ENCODE peak calls at places on chromosomes 1 and 21, in four cellular contexts. D is effector memory CD4-positive, alpha-beta T cell; C is CD8-positive, alpha-beta memory T cell; V is brain microvascular endothelial cell. U is an unnamed sample. For H3K27me3, the result is how much of the 10 kb centered on the place peaks cover.

GRCh38 chr1:156821801-156822200 is 5.2 kb upstream of the SH2D2A start:
- DNase-seq in D (no peak), C (peak), V (peak), U (no peak)

GRCh38 chr1:40030528-40031135 is 9.9 kb upstream of the CAP1 start:
- DNase-seq in D (no peak), C (no peak), V (peak), U (no peak)

GRCh38 chr1:168629466-168629865 is 53.1 kb downstream of the XCL1 start:
- DNase-seq in D (no peak), C (no peak), V (no peak), U (no peak)

GRCh38 chr21:42097860-42098259 is 26.7 kb downstream of the UMODL1 start:
- DNase-seq in D (no peak), C (no peak), V (peak), U (no peak)

GRCh38 chr1:92784051-92784638 is 763 bp downstream of the EVI5 start:
- DNase-seq in D (peak), C (peak), V (peak), U (peak)

GRCh38 chr1:83520797-83521196 is 478.1 kb downstream of the TTLL7 start:
- DNase-seq in D (no peak), C (no peak), V (no peak), U (no peak)

GRCh38 chr1:108043712-108044111 is 78.7 kb upstream of the VAV3 start:
- DNase-seq in D (no peak), C (no peak), V (no peak), U (no peak)

GRCh38 chr21:26820473-26820872 is 24.7 kb downstream of the ADAMTS1 start:
- DNase-seq in D (no peak), C (no peak), V (no peak), U (no peak)

GRCh38 chr1:98921817-98922216 is 82.8 kb downstream of the PLPPR5 start:
- DNase-seq in D (no peak), C (no peak), V (no peak), U (no peak)

GRCh38 chr1:72845342-72845741 is 563.0 kb upstream of the NEGR1 start:
- DNase-seq in D (no peak), C (no peak), V (peak), U (no peak)

GRCh38 chr21:44800103-44800502 is 1.5 kb downstream of the UBE2G2 start:
- DNase-seq in D (no peak), C (no peak), V (no peak), U (no peak)

GRCh38 chr21:42113926-42114409 is 42.9 kb downstream of the UMODL1 start:
- DNase-seq in D (no peak), C (no peak), V (no peak), U (no peak)

GRCh38 chr1:7069888-7070287 is 284.6 kb downstream of the CAMTA1 start:
- DNase-seq in D (no peak), C (no peak), V (no peak), U (no peak)

GRCh38 chr21:30138483-30138882 is 28.1 kb downstream of the CLDN17 start:
- DNase-seq in D (no peak), C (no peak), V (no peak), U (no peak)

GRCh38 chr1:117232551-117232950 is 21.8 kb upstream of the VTCN1 start:
- DNase-seq in D (no peak), C (no peak), V (no peak), U (no peak)

GRCh38 chr1:241857131-241857530 is 9.1 kb downstream of the EXO1 start:
- DNase-seq in D (no peak), C (no peak), V (no peak), U (no peak)

GRCh38 chr1:44220001-44220751 is 6.9 kb downstream of the DMAP1 start:
- DNase-seq in D (no peak), C (no peak), V (peak), U (no peak)

GRCh38 chr1:213905315-213905714 is 82.5 kb upstream of the PROX1 start:
- DNase-seq in D (no peak), C (no peak), V (no peak), U (no peak)

GRCh38 chr1:165543651-165544452 is at the start of gene LRRC52:
- DNase-seq in D (no peak), C (no peak), V (no peak), U (no peak)

GRCh38 chr1:20255666-20256065 is 35.0 kb upstream of the VWA5B1 start:
- DNase-seq in D (no peak), C (no peak), V (peak), U (no peak)

GRCh38 chr1:41662061-41662655 is 177.7 kb upstream of the EDN2 start:
- DNase-seq in D (peak), C (peak), V (peak), U (peak)

GRCh38 chr1:184755226-184756065 is 788 bp upstream of the EDEM3 start:
- DNase-seq in D (no peak), C (no peak), V (peak), U (no peak)

GRCh38 chr1:198663996-198664789 is 25.4 kb downstream of the PTPRC start:
- DNase-seq in D (no peak), C (no peak), V (no peak), U (no peak)

GRCh38 chr1:81109038-81109437 is 691.7 kb upstream of the ADGRL2 start:
- DNase-seq in D (no peak), C (no peak), V (no peak), U (no peak)

GRCh38 chr1:40038693-40039092 is 1.8 kb upstream of the CAP1 start:
- DNase-seq in D (no peak), C (no peak), V (no peak), U (no peak)

GRCh38 chr1:33302325-33302724 is 18.6 kb downstream of the A3GALT2 start:
- DNase-seq in D (no peak), C (no peak), V (no peak), U (no peak)

GRCh38 chr1:204945565-204945977 is 74.9 kb downstream of the NFASC start:
- DNase-seq in D (no peak), C (no peak), V (no peak), U (no peak)

GRCh38 chr1:55064861-55065263 is 25.5 kb downstream of the PCSK9 start:
- DNase-seq in D (no peak), C (no peak), V (no peak), U (no peak)

GRCh38 chr1:185284106-185284505 is 32.9 kb downstream of the IVNS1ABP start:
- DNase-seq in D (no peak), C (no peak), V (no peak), U (no peak)

GRCh38 chr1:75725861-75726361 is 1.4 kb downstream of the ACADM start:
- DNase-seq in D (no peak), C (no peak), V (no peak), U (no peak)

GRCh38 chr1:2225029-2225428 is 3.1 kb upstream of the SKI start:
- DNase-seq in D (no peak), C (no peak), V (no peak), U (no peak)

DNA sequence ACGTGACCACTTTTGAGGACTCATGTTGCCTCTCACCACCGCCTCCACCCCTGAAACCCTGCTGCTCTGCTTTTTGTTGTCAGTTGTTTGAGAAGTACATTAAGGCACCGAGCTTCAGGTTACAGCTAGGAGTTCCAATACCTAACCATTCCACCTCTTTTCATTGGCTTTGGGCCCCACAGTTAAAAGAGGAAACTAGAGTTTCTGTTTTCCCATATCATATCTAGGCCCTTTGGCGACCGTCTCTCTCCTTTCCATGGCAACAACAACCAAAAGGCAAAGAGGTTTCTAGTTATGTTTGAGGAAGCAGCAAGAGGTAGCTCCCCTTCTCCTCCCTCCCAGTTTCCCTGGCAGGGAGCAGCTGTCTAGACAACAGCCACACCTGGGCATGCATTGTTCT is 5.9 kb downstream of the ANKRD35 start:
- DNase-seq in D (no peak), C (no peak), V (no peak), U (no peak)
- H3K27me3 ChIP-seq in D (under half), C (under half), V (under half), U (under half)

GRCh38 chr1:226615876-226616275 is 67.3 kb downstream of the STUM start:
- DNase-seq in D (no peak), C (no peak), V (no peak), U (no peak)

GRCh38 chr1:226618380-226618779 is 69.8 kb downstream of the STUM start:
- DNase-seq in D (no peak), C (no peak), V (no peak), U (no peak)

GRCh38 chr1:226619031-226619430 is 70.5 kb downstream of the STUM start:
- DNase-seq in D (no peak), C (no peak), V (no peak), U (no peak)

GRCh38 chr1:226617109-226617508 is 68.5 kb downstream of the STUM start:
- DNase-seq in D (no peak), C (no peak), V (no peak), U (no peak)

GRCh38 chr1:226616636-226617035 is 68.1 kb downstream of the STUM start:
- DNase-seq in D (no peak), C (no peak), V (no peak), U (no peak)
- H3K27me3 ChIP-seq in D (under half), C (under half), V (under half), U (under half)

GRCh38 chr1:152112885-152113432 is 2.3 kb downstream of the TCHH start:
- DNase-seq in D (no peak), C (no peak), V (no peak), U (no peak)

GRCh38 chr1:152110365-152110859 is 4.8 kb downstream of the TCHH start:
- DNase-seq in D (no peak), C (no peak), V (peak), U (no peak)

GRCh38 chr1:152111515-152111968 is 3.7 kb downstream of the TCHH start:
- DNase-seq in D (no peak), C (no peak), V (peak), U (no peak)

GRCh38 chr1:152110860-152111514 is 4.3 kb downstream of the TCHH start:
- DNase-seq in D (no peak), C (no peak), V (peak), U (no peak)

DNA sequence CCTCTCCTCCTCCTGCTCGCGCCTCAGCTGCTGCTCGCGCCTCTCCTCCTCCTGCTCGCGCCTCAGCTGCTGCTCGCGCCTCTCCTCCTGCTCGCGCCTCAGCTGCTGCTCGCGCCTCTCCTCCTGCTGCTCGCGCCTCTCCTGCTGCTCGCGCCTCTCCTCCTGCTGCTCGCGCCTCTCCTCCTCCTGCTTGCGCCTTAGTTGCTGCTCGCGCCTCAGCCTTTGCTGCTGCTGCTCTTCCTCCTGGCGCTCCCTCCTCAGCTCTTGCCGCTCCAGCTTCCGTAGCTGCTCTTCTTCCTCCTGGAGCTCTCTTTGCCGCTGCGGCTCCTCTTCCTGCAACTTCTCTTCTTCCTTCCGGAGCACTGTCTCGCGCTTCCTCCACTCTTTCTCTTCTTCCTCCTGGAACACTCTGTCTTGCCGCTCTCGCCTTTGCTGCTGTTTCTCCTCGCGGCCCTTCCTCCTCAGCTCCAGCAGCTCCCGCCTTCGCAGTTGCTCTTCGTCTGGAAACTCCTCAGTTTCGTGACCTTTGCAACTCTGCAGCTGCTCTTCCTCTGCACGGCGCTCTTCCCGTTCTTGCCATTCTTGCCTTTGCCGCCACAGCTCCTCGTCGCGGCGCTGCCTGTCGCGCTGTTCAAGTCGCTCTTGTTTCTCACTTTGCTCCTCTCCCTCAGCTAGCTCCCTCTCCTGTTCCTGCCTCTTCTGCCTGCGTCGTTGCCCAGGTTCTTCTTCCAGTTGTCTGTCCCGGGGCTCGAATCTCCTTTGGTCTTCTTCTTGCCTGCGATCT is 3.0 kb downstream of the TCHH start:
- DNase-seq in D (no peak), C (no peak), V (no peak), U (no peak)
- H3K27me3 ChIP-seq in D (under half), C (half or more), V (half or more), U (under half)

GRCh38 chr1:23402286-23403037 is 22.1 kb downstream of the TCEA3 start:
- DNase-seq in D (no peak), C (peak), V (no peak), U (no peak)

GRCh38 chr1:23401313-23401712 is 23.2 kb downstream of the TCEA3 start:
- DNase-seq in D (no peak), C (peak), V (no peak), U (no peak)

GRCh38 chr1:23403038-23403336 is 21.6 kb downstream of the TCEA3 start:
- DNase-seq in D (no peak), C (no peak), V (peak), U (no peak)

GRCh38 chr1:23403735-23404486 is 20.6 kb downstream of the TCEA3 start:
- DNase-seq in D (peak), C (peak), V (peak), U (peak)

DNA sequence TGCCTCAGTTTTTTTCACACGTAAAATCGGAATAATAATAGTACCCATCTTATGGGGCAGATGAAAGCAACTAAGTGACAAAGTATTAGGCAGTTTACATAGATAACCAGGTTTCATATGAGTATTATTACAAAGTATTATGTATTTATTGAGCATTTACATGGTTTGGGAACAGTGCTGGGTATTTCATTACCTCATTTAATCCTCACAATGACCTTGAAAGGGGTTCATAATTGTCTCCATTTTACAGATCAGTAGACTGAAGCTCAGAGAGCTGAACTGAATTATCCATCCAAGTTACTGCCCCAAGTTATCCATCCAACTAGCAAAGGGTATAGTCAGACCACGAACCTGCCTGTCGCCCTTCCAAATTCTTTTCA is 21.2 kb downstream of the TCEA3 start:
- DNase-seq in D (no peak), C (no peak), V (no peak), U (no peak)
- H3K27me3 ChIP-seq in D (under half), C (under half), V (under half), U (under half)

GRCh38 chr1:110152133-110152785 is 2.0 kb downstream of the SLC6A17 start:
- DNase-seq in D (no peak), C (no peak), V (peak), U (no peak)

GRCh38 chr1:110148961-110149360 is 1.3 kb upstream of the SLC6A17 start:
- DNase-seq in D (no peak), C (no peak), V (no peak), U (no peak)

GRCh38 chr1:110153407-110153950 is 3.2 kb downstream of the SLC6A17 start:
- DNase-seq in D (no peak), C (no peak), V (no peak), U (no peak)

GRCh38 chr1:110150330-110151174 is at the start of gene SLC6A17:
- DNase-seq in D (no peak), C (no peak), V (peak), U (no peak)

DNA sequence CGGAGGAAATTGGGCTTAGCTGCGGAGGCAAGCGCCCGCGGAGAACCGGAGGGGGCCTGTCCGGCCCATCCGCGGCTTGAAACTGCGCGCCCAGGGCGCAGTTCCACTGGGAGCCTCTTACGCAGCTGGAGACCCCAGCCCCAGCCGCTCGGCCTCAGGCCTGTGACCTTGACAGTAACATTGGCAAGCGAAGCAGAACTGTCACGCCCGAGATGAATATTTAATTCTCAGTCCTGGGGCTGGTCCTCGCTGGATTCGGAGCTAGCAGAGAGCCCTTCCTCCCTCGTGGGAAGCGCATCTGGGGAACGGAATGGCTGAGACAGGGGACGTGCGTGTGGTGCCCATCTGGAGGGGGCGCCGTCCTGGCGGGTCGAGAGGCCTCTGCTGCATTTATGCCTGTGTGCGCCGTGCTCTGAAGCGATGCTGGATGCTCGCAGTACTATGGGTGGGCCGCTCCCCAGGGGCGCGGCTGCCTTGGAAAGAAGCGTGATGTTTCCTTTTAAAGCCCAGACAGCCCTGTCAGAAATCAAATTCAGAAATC is 951 bp downstream of the SLC6A17 start:
- DNase-seq in D (no peak), C (no peak), V (no peak), U (no peak)
- H3K27me3 ChIP-seq in D (under half), C (under half), V (under half), U (under half)

DNA sequence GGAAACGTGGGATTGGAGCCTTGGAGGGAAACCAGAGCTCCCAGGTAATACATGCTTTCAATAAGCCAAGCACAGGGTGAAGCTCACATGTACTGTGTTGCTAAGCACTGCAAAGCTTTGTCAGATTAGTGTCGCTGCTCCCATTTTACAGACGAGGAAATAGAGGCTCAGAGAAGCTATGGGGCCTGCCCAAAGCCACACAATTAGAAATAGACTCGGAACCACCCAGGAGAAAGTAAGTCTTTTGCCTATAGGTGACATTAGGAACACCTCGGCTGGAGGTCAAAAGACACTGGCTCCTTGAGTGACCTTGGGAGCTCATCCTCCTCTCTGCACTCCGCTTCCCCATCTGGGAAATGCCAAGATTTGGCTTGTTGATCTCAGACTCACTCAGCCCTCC is 175.6 kb upstream of the ZC3H12A start:
- DNase-seq in D (no peak), C (no peak), V (no peak), U (no peak)
- H3K27me3 ChIP-seq in D (under half), C (under half), V (under half), U (under half)

GRCh38 chr1:231187556-231187955 is 25.7 kb downstream of the TRIM67 start:
- DNase-seq in D (no peak), C (no peak), V (no peak), U (no peak)

GRCh38 chr1:231188768-231189167 is 26.9 kb downstream of the TRIM67 start:
- DNase-seq in D (no peak), C (no peak), V (no peak), U (no peak)

GRCh38 chr1:231188072-231188471 is 26.2 kb downstream of the TRIM67 start:
- DNase-seq in D (no peak), C (no peak), V (no peak), U (no peak)

GRCh38 chr1:231190456-231190855 is 28.6 kb downstream of the TRIM67 start:
- DNase-seq in D (no peak), C (no peak), V (no peak), U (no peak)

GRCh38 chr1:231189683-231190270 is 27.9 kb downstream of the TRIM67 start:
- DNase-seq in D (no peak), C (no peak), V (no peak), U (no peak)
- H3K27me3 ChIP-seq in D (under half), C (under half), V (under half), U (under half)

DNA sequence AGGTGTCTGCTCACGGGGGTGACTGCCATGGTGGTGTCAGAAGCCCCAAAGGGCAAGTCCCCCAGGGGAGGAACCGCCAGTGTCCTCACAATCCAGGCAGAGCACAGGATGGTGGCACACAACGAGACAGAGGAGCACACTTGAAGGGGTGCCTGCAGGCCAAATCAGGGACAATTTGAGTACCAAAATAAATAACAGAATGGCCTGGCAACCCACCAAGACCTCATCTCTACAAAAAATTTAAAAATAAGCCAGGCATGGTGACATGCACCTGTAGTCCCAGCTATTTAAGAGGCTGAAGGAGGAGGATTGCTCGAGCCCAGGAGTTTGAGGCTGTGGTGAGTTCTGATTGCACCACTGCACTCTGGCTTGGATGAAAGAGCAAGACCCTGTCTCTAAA is 38.2 kb downstream of the TIAM1 start:
- DNase-seq in D (no peak), C (no peak), V (no peak), U (no peak)
- H3K27me3 ChIP-seq in D (under half), C (under half), V (under half), U (under half)

GRCh38 chr1:47996060-47996405 is 1.2 kb downstream of the TRABD2B start:
- DNase-seq in D (no peak), C (no peak), V (no peak), U (no peak)
- H3K27me3 ChIP-seq in D (under half), C (under half), V (under half), U (under half)

U was measured in CD8-positive, alpha-beta T cell.